ENCODE peak calls at places on chromosomes 13 and 19, in six cellular contexts. X is Peyer's patch; G is substantia nigra; L is neural progenitor cell; K is CD4-positive, alpha-beta T cell; R is gastrocnemius medialis. O is an unnamed sample.

GRCh38 chr19:39557791-39558622 is 18.0 kb upstream of the EID2 start:
- DNase-seq in X (peak), G (no peak), L (no peak), K (no peak), R (no peak), O (peak)

GRCh38 chr19:3450796-3451411 is 29.4 kb downstream of the SMIM24 start:
- DNase-seq in X (no peak), G (no peak), L (no peak), K (no peak), R (peak), O (no peak)

GRCh38 chr13:94093652-94094310 is 385.7 kb downstream of the DCT start:
- DNase-seq in X (no peak), G (no peak), L (no peak), K (no peak), R (no peak), O (no peak)

GRCh38 chr13:108227651-108228272 is 9.6 kb downstream of the ABHD13 start:
- DNase-seq in X (no peak), G (no peak), L (peak), K (no peak), R (no peak), O (peak)

GRCh38 chr13:98143601-98144500 is 957 bp downstream of the FARP1 start:
- DNase-seq in X (no peak), G (no peak), L (peak), K (no peak), R (peak), O (no peak)

GRCh38 chr19:48779636-48780035 is 24.3 kb downstream of the FGF21 start:
- DNase-seq in X (no peak), G (no peak), L (no peak), K (no peak), R (no peak), O (peak)

GRCh38 chr13:104678161-104678560 is 1611.9 kb upstream of the SLC10A2 start:
- DNase-seq in X (no peak), G (no peak), L (no peak), K (no peak), R (no peak), O (no peak)

GRCh38 chr13:38866649-38867048 is 124.0 kb downstream of the STOML3 start:
- DNase-seq in X (no peak), G (no peak), L (no peak), K (no peak), R (no peak), O (peak)

GRCh38 chr19:55536366-55536765 is 567 bp downstream of the SBK2 start:
- DNase-seq in X (no peak), G (no peak), L (no peak), K (no peak), R (no peak), O (no peak)

GRCh38 chr19:56315076-56315828 is 613 bp upstream of the ZSCAN5A start:
- DNase-seq in X (peak), G (peak), L (peak), K (peak), R (peak), O (peak)

GRCh38 chr13:85142351-85142750 is 656.9 kb downstream of the SLITRK6 start:
- DNase-seq in X (no peak), G (no peak), L (no peak), K (no peak), R (no peak), O (no peak)

GRCh38 chr19:6766357-6767080 is 716 bp downstream of the SH2D3A start:
- DNase-seq in X (no peak), G (no peak), L (no peak), K (no peak), R (no peak), O (peak)
- H3K27ac ChIP-seq in X (peak), G (no peak), L (no peak), K (peak), R (no peak), O (peak)

GRCh38 chr13:23609414-23610186 is 39.4 kb downstream of the TNFRSF19 start:
- DNase-seq in X (no peak), G (no peak), L (no peak), K (no peak), R (peak), O (no peak)

GRCh38 chr13:23612182-23612581 is 42.0 kb downstream of the TNFRSF19 start:
- DNase-seq in X (no peak), G (no peak), L (no peak), K (no peak), R (no peak), O (no peak)

GRCh38 chr13:23608704-23609413 is 38.6 kb downstream of the TNFRSF19 start:
- DNase-seq in X (no peak), G (no peak), L (no peak), K (no peak), R (peak), O (no peak)

GRCh38 chr13:23610966-23611486 is 40.8 kb downstream of the TNFRSF19 start:
- DNase-seq in X (no peak), G (no peak), L (no peak), K (no peak), R (no peak), O (no peak)

DNA sequence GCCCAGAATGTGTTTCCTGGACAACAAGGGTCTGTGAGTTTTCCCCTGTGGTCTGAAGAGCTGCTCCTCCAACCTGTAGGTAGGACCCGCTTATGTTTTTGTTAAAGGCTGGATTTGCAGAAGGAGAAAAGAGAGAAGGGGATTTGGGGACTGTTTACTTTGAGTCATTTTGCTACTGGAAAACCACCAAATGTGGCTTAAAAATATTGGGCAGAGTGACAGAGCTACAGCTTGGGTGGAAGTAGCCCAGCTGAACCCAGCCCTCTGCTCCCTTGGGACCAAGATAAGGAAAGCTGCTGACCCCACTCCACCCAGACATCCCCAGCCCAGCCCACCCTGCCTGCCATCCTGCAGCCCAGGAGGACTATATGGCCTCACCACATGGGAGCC is 40.0 kb downstream of the TNFRSF19 start:
- DNase-seq in X (no peak), G (no peak), L (no peak), K (no peak), R (no peak), O (no peak)
- H3K27ac ChIP-seq in X (no peak), G (no peak), L (no peak), K (no peak), R (no peak), O (peak)

GRCh38 chr19:58037927-58038687 is 4.3 kb downstream of the ZSCAN1 start:
- DNase-seq in X (no peak), G (peak), L (peak), K (no peak), R (no peak), O (no peak)

GRCh38 chr19:58038688-58039204 is 4.9 kb downstream of the ZSCAN1 start:
- DNase-seq in X (no peak), G (no peak), L (peak), K (no peak), R (no peak), O (no peak)

GRCh38 chr19:58033741-58034475 is at the start of gene ZSCAN1:
- DNase-seq in X (peak), G (peak), L (peak), K (no peak), R (peak), O (no peak)

GRCh38 chr19:58035863-58036262 is 2.0 kb downstream of the ZSCAN1 start:
- DNase-seq in X (no peak), G (no peak), L (no peak), K (no peak), R (no peak), O (no peak)

GRCh38 chr19:58034476-58034790 is 608 bp downstream of the ZSCAN1 start:
- DNase-seq in X (no peak), G (no peak), L (peak), K (no peak), R (no peak), O (no peak)
- H3K27ac ChIP-seq in X (no peak), G (peak), L (peak), K (no peak), R (no peak), O (no peak)

GRCh38 chr19:13127811-13128575 is 9.9 kb downstream of the NACC1 start:
- DNase-seq in X (no peak), G (no peak), L (no peak), K (no peak), R (no peak), O (no peak)
- H3K27ac ChIP-seq in X (no peak), G (no peak), L (no peak), K (no peak), R (no peak), O (no peak)

GRCh38 chr19:37931941-37932655 is 25.1 kb downstream of the SIPA1L3 start:
- DNase-seq in X (peak), G (peak), L (peak), K (no peak), R (peak), O (peak)
- H3K27ac ChIP-seq in X (peak), G (no peak), L (peak), K (no peak), R (no peak), O (peak)

GRCh38 chr19:43782311-43782660 is 1.5 kb upstream of the KCNN4 start:
- DNase-seq in X (no peak), G (no peak), L (no peak), K (no peak), R (no peak), O (no peak)
- H3K27ac ChIP-seq in X (peak), G (no peak), L (no peak), K (no peak), R (no peak), O (no peak)

GRCh38 chr19:18510216-18510615 is 11.7 kb downstream of the ELL start:
- DNase-seq in X (no peak), G (no peak), L (no peak), K (no peak), R (no peak), O (no peak)

GRCh38 chr19:18506545-18506944 is 15.3 kb downstream of the ELL start:
- DNase-seq in X (no peak), G (no peak), L (no peak), K (no peak), R (no peak), O (no peak)

GRCh38 chr19:18507021-18507726 is 14.7 kb downstream of the ELL start:
- DNase-seq in X (no peak), G (no peak), L (no peak), K (no peak), R (peak), O (peak)

GRCh38 chr19:18507727-18508440 is 14.0 kb downstream of the ELL start:
- DNase-seq in X (no peak), G (no peak), L (no peak), K (no peak), R (peak), O (peak)

DNA sequence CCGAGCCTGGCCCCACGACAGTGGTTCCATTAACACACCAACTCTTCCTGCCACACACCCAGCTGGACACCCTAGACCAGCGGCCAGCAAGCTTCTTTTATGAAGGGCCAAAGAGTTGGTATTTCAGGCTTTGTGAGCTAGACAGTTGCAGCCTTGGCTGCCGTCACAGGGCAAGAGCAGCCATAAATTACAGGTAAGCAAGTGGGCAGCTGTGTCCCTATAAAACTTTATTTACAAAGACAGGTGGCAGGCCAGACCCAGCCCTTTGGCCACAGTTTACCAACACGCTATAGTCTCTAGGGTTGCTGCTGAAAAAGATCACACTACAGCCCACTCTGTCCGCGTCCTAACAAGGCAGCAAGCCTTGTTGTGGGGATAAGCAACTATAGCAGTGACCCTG is 13.3 kb downstream of the ELL start:
- DNase-seq in X (no peak), G (no peak), L (no peak), K (no peak), R (peak), O (no peak)
- H3K27ac ChIP-seq in X (peak), G (no peak), L (no peak), K (no peak), R (peak), O (peak)

DNA sequence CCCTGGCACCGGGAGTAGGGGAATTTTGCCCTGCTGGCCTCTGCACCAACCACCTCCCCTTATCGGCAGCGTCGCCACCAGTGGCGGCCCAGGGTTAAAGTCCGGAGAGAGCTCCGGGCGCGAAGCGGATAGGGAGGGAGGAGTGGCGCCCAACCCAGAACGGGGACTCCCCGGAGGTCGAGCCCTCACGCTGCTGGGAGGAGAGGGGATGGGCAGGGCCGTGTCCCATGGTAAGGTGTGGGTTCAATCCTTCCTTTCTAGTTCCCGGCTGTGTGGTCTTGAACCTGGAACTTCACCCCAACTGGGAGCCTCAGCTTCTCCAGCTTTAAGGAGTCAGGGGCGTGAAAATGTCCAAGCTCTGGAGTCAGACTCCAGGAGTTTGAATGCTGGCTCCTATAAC is 23.3 kb upstream of the BCL3 start:
- DNase-seq in X (no peak), G (no peak), L (no peak), K (no peak), R (no peak), O (peak)
- H3K27ac ChIP-seq in X (peak), G (no peak), L (no peak), K (no peak), R (no peak), O (peak)

O was measured in small intestine.